ENCODE peak calls at places on chromosomes 1 and 21, in seven cellular contexts. F is SJSA1, Y is small intestine, Z is upper lobe of right lung, K is uterus, H is DND-41, O is left ventricle myocardium inferior. D is an unnamed sample.

GRCh38 chr1:70156529-70157120 is 48.8 kb downstream of the LRRC40 start:
- DNase-seq in H (no peak), K (no peak), Y (no peak), F (no peak), O (no peak), Z (no peak), D (no peak)

GRCh38 chr1:197632000-197632399 is 143.3 kb downstream of the DENND1B start:
- DNase-seq in H (no peak), Y (no peak), O (no peak), F (no peak), Z (no peak), K (no peak), D (no peak)

GRCh38 chr1:44134071-44134920 is 7.1 kb downstream of the KLF18 start:
- DNase-seq in F (no peak), K (no peak), Y (no peak), H (no peak), Z (no peak), O (no peak), D (no peak)

GRCh38 chr1:9127395-9128160 is 1.3 kb downstream of the GPR157 start:
- DNase-seq in Y (no peak), H (no peak), Z (no peak), K (no peak), O (no peak), F (no peak), D (no peak)

GRCh38 chr1:235415008-235415904 is 48.0 kb downstream of the TBCE start:
- DNase-seq in Y (peak; percentile 71), O (peak; percentile 42), Z (peak; percentile 70), H (peak; percentile 60), K (peak; percentile 53), F (peak; percentile 79), D (peak; percentile 38)

GRCh38 chr1:55937840-55938375 is 641.5 kb downstream of the PLPP3 start:
- DNase-seq in Y (no peak), F (no peak), O (no peak), H (no peak), Z (no peak), K (no peak), D (no peak)

GRCh38 chr1:3033795-3034100 is 12.5 kb downstream of the ACTRT2 start:
- DNase-seq in O (no peak), Y (no peak), H (no peak), K (no peak), F (no peak), Z (no peak), D (no peak)

GRCh38 chr1:16258591-16259135 is 21.7 kb upstream of the CPLANE2 start:
- DNase-seq in Z (no peak), F (no peak), H (no peak), Y (no peak), O (no peak), K (no peak), D (no peak)

GRCh38 chr1:240258910-240259309 is 167.2 kb downstream of the FMN2 start:
- DNase-seq in K (no peak), O (no peak), Z (no peak), H (no peak), F (peak; percentile 71), Y (no peak), D (no peak)

GRCh38 chr1:43531453-43531905 is 796 bp downstream of the PTPRF start:
- DNase-seq in H (peak; percentile 49), F (no peak), O (no peak), Y (peak; percentile 61), K (no peak), Z (peak; percentile 79), D (no peak)

GRCh38 chr1:46983825-46984586 is 39.5 kb upstream of the CYP4X1 start:
- DNase-seq in F (no peak), K (no peak), O (no peak), Y (no peak), Z (no peak), H (no peak), D (no peak)

GRCh38 chr21:16794944-16795343 is 717.9 kb upstream of the CXADR start:
- DNase-seq in K (peak; percentile 51), Y (no peak), O (no peak), H (no peak), Z (no peak), F (peak; percentile 65), D (no peak)

GRCh38 chr1:199287632-199288031 is 648.8 kb downstream of the PTPRC start:
- DNase-seq in O (no peak), H (no peak), Z (no peak), Y (no peak), F (no peak), K (no peak), D (no peak)

GRCh38 chr1:201739054-201739453 is 89.9 kb upstream of the IPO9 start:
- DNase-seq in K (peak; percentile 42), Z (no peak), F (no peak), H (no peak), O (no peak), Y (no peak), D (no peak)

GRCh38 chr1:41330588-41331545 is 30.4 kb upstream of the FOXO6 start:
- DNase-seq in F (no peak), H (no peak), O (no peak), K (no peak), Z (peak; percentile 36), Y (no peak), D (no peak)

GRCh38 chr1:79128726-79129125 is 122.2 kb upstream of the ADGRL4 start:
- DNase-seq in Y (no peak), K (no peak), Z (no peak), O (no peak), F (no peak), H (no peak), D (no peak)

GRCh38 chr1:161921990-161922389 is 101.7 kb downstream of the OLFML2B start:
- DNase-seq in O (no peak), Z (no peak), K (no peak), Y (no peak), H (no peak), F (no peak), D (no peak)

GRCh38 chr1:232999960-233000625 is 49.7 kb downstream of the NTPCR start:
- DNase-seq in H (no peak), Y (no peak), O (peak; percentile 63), F (no peak), K (no peak), Z (no peak), D (no peak)

GRCh38 chr1:242629396-242629795 is 104.9 kb upstream of the PLD5 start:
- DNase-seq in H (no peak), F (no peak), Z (no peak), Y (no peak), O (no peak), K (no peak), D (no peak)

GRCh38 chr21:31383770-31384169 is 39.7 kb upstream of the TIAM1 start:
- DNase-seq in Z (no peak), K (no peak), H (no peak), Y (no peak), F (no peak), O (no peak), D (no peak)

GRCh38 chr1:64572222-64572900 is 102.4 kb downstream of the CACHD1 start:
- DNase-seq in Z (no peak), F (no peak), Y (no peak), H (no peak), K (no peak), O (no peak), D (no peak)

DNA sequence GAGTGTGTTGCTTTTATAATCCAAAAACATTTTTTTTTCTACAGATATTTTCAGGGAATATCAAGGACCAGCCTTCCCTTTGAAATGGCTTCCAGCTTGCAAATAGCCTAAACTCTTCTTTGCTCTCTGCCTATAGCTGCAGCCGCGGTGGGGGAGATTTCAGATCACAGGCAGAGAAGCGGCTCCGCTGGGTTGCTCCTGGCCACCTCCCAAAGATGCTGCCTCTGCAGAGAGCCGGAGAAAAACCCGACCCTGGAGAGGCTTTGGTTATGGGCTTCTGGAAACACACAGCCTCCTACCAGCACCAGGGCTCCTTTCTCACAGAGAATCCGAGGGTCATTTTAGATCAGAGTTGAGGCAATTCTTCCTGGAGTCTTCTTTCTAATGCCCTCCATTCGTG is 18.6 kb upstream of the PAX7 start:
- DNase-seq in O (no peak), F (no peak), Y (no peak), K (no peak), Z (no peak), H (no peak), D (no peak)
- H3K4me1 ChIP-seq in O (no peaks in the 10 kb centered on the region), F (no peaks in the 10 kb centered on the region), Y (no peaks in the 10 kb centered on the region), K (no peaks in the 10 kb centered on the region), Z (no peaks in the 10 kb centered on the region), H (no peaks in the 10 kb centered on the region), D (no peaks in the 10 kb centered on the region)

GRCh38 chr1:31677949-31678348 is 25.9 kb downstream of the COL16A1 start:
- DNase-seq in K (no peak), Z (no peak), Y (no peak), F (no peak), O (no peak), H (no peak), D (no peak)

GRCh38 chr1:31674626-31675025 is 29.2 kb downstream of the COL16A1 start:
- DNase-seq in O (no peak), F (no peak), K (no peak), Z (no peak), Y (no peak), H (no peak), D (no peak)

GRCh38 chr1:31677401-31677800 is 26.4 kb downstream of the COL16A1 start:
- DNase-seq in Z (no peak), H (no peak), K (no peak), Y (no peak), O (no peak), F (no peak), D (no peak)

GRCh38 chr1:31675161-31675560 is 28.7 kb downstream of the COL16A1 start:
- DNase-seq in Y (no peak), K (no peak), F (no peak), H (no peak), Z (no peak), O (no peak), D (no peak)

GRCh38 chr1:31675761-31676160 is 28.1 kb downstream of the COL16A1 start:
- DNase-seq in F (no peak), Z (no peak), H (no peak), O (no peak), Y (no peak), K (no peak), D (no peak)
- H3K36me3 ChIP-seq in F (peaks cover 95% of the 10 kb centered on the region), Z (no peaks in the 10 kb centered on the region), H (no peaks in the 10 kb centered on the region), O (no peaks in the 10 kb centered on the region), Y (no peaks in the 10 kb centered on the region), K (no peaks in the 10 kb centered on the region), D (no peaks in the 10 kb centered on the region)

DNA sequence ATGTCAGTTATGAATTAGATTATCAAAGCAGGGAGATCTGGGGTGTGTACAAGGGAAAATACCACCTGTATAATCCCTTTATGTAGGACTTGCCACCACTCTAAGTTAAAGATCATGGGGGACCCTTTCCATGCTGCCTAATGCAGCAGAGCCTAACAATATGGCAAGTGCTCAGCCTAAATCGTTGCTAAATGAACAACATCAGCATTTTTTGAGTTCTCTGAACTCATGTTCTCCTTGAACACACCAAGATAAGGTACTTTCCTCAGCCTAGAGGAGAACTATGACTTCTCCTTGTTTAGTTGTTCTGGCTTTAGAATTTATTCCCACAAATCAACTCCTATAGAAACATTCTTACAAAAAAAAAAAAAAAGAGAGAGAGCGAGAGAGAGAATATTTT is 177.0 kb downstream of the DUSP10 start:
- DNase-seq in H (no peak), O (no peak), Z (no peak), F (no peak), Y (no peak), K (no peak), D (no peak)
- H3K27ac ChIP-seq in H (no peak overlapping the region), O (peak overlapping the region; percentile 75), Z (no peak overlapping the region), F (no peak overlapping the region), Y (no peak overlapping the region), K (no peak overlapping the region), D (no peak overlapping the region)

DNA sequence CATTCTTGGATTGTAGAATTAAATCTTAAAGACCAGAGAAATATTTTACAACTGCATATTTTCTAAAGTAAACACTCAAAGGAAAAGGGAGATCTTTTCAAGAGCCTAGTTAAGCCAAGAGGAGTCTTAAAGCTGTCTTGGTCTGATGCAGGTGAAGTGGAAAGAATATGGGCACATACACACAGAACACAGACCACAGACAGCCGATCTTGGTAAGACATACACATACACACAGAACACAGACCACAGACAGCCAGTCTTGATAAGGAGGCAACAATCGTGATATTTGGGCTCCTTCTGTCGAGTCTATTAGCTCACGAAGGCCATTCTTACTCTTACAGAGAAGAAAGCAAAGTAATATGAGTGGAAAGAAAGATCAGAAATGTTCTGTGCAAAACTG is 1153.9 kb upstream of the TMPRSS15 start:
- DNase-seq in K (no peak), F (no peak), Y (no peak), H (no peak), Z (no peak), O (no peak), D (no peak)
- H3K4me1 ChIP-seq in K (no peaks in the 10 kb centered on the region), F (no peaks in the 10 kb centered on the region), Y (no peaks in the 10 kb centered on the region), H (no peaks in the 10 kb centered on the region), Z (no peaks in the 10 kb centered on the region), O (no peaks in the 10 kb centered on the region), D (no peaks in the 10 kb centered on the region)

D was measured in CD8-positive, alpha-beta memory T cell.